ENCODE peak calls at places on chromosomes 6 and 20, in six cellular contexts. One of them, this sample, is unnamed.

GRCh38 chr20:10673831-10674683 is at the start of gene JAG1:
- DNase-seq in GM23248: peak
- DNase-seq in OCI-LY7: peak
- DNase-seq in neural progenitor cell: peak
- DNase-seq in PC-3: peak
- DNase-seq in hepatocyte: peak
- DNase-seq in this sample: peak

GRCh38 chr6:36544228-36544627 is 3.1 kb downstream of the STK38 start:
- DNase-seq in GM23248: peak
- DNase-seq in OCI-LY7: no peak
- DNase-seq in neural progenitor cell: no peak
- DNase-seq in PC-3: peak
- DNase-seq in hepatocyte: no peak
- DNase-seq in this sample: no peak

GRCh38 chr6:151434369-151434768 is 17.6 kb downstream of the RMND1 start:
- DNase-seq in GM23248: no peak
- DNase-seq in OCI-LY7: peak
- DNase-seq in neural progenitor cell: no peak
- DNase-seq in PC-3: no peak
- DNase-seq in hepatocyte: no peak
- DNase-seq in this sample: no peak

GRCh38 chr20:41887500-41887899 is 269.3 kb upstream of the CHD6 start:
- DNase-seq in GM23248: no peak
- DNase-seq in OCI-LY7: no peak
- DNase-seq in neural progenitor cell: no peak
- DNase-seq in PC-3: no peak
- DNase-seq in hepatocyte: no peak
- DNase-seq in this sample: no peak

GRCh38 chr20:56809668-56810067 is 180.6 kb downstream of the TFAP2C start:
- DNase-seq in GM23248: no peak
- DNase-seq in OCI-LY7: no peak
- DNase-seq in neural progenitor cell: no peak
- DNase-seq in PC-3: no peak
- DNase-seq in hepatocyte: no peak
- DNase-seq in this sample: no peak

GRCh38 chr20:5862703-5863039 is 87.7 kb downstream of the TRMT6 start:
- DNase-seq in GM23248: peak
- DNase-seq in OCI-LY7: no peak
- DNase-seq in neural progenitor cell: no peak
- DNase-seq in PC-3: no peak
- DNase-seq in hepatocyte: no peak
- DNase-seq in this sample: no peak

GRCh38 chr20:46057856-46058655 is 29.0 kb downstream of the SLC12A5 start:
- DNase-seq in GM23248: peak
- DNase-seq in OCI-LY7: no peak
- DNase-seq in neural progenitor cell: peak
- DNase-seq in PC-3: no peak
- DNase-seq in hepatocyte: peak
- DNase-seq in this sample: no peak

GRCh38 chr20:17227669-17228623 is 1.1 kb downstream of the PCSK2 start:
- DNase-seq in GM23248: peak
- DNase-seq in OCI-LY7: no peak
- DNase-seq in neural progenitor cell: peak
- DNase-seq in PC-3: no peak
- DNase-seq in hepatocyte: peak
- DNase-seq in this sample: no peak

GRCh38 chr6:129047834-129048233 is 164.9 kb downstream of the LAMA2 start:
- DNase-seq in GM23248: no peak
- DNase-seq in OCI-LY7: no peak
- DNase-seq in neural progenitor cell: no peak
- DNase-seq in PC-3: no peak
- DNase-seq in hepatocyte: no peak
- DNase-seq in this sample: no peak

GRCh38 chr6:147378819-147379218 is 129.7 kb upstream of the SAMD5 start:
- DNase-seq in GM23248: no peak
- DNase-seq in OCI-LY7: no peak
- DNase-seq in neural progenitor cell: no peak
- DNase-seq in PC-3: no peak
- DNase-seq in hepatocyte: no peak
- DNase-seq in this sample: no peak

GRCh38 chr6:159838020-159838744 is 38.1 kb downstream of the PNLDC1 start:
- DNase-seq in GM23248: no peak
- DNase-seq in OCI-LY7: no peak
- DNase-seq in neural progenitor cell: no peak
- DNase-seq in PC-3: no peak
- DNase-seq in hepatocyte: no peak
- DNase-seq in this sample: no peak

GRCh38 chr6:13447949-13448724 is 39.3 kb downstream of the GFOD1 start:
- DNase-seq in GM23248: no peak
- DNase-seq in OCI-LY7: no peak
- DNase-seq in neural progenitor cell: no peak
- DNase-seq in PC-3: no peak
- DNase-seq in hepatocyte: no peak
- DNase-seq in this sample: no peak

GRCh38 chr6:123803862-123804681 is at the start of gene NKAIN2:
- DNase-seq in GM23248: no peak
- DNase-seq in OCI-LY7: no peak
- DNase-seq in neural progenitor cell: peak
- DNase-seq in PC-3: no peak
- DNase-seq in hepatocyte: peak
- DNase-seq in this sample: no peak

GRCh38 chr20:41408986-41409385 is 42.4 kb upstream of the EMILIN3 start:
- DNase-seq in GM23248: no peak
- DNase-seq in OCI-LY7: no peak
- DNase-seq in neural progenitor cell: no peak
- DNase-seq in PC-3: no peak
- DNase-seq in hepatocyte: no peak
- DNase-seq in this sample: no peak

GRCh38 chr6:41683460-41684310 is 45.4 kb downstream of the MDFI start:
- DNase-seq in GM23248: peak
- DNase-seq in OCI-LY7: peak
- DNase-seq in neural progenitor cell: peak
- DNase-seq in PC-3: peak
- DNase-seq in hepatocyte: peak
- DNase-seq in this sample: no peak

GRCh38 chr6:73024598-73024997 is 200.7 kb downstream of the KHDC1L start:
- DNase-seq in GM23248: peak
- DNase-seq in OCI-LY7: no peak
- DNase-seq in neural progenitor cell: no peak
- DNase-seq in PC-3: peak
- DNase-seq in hepatocyte: no peak
- DNase-seq in this sample: no peak

GRCh38 chr6:100617633-100618348 is 153.1 kb upstream of the SIM1 start:
- DNase-seq in GM23248: peak
- DNase-seq in OCI-LY7: no peak
- DNase-seq in neural progenitor cell: no peak
- DNase-seq in PC-3: peak
- DNase-seq in hepatocyte: no peak
- DNase-seq in this sample: no peak

GRCh38 chr6:82589509-82590206 is 226.0 kb downstream of the TPBG start:
- DNase-seq in GM23248: peak
- DNase-seq in OCI-LY7: peak
- DNase-seq in neural progenitor cell: peak
- DNase-seq in PC-3: peak
- DNase-seq in hepatocyte: peak
- DNase-seq in this sample: peak

GRCh38 chr6:161393839-161394364 is 120.0 kb upstream of the AGPAT4 start:
- DNase-seq in GM23248: peak
- DNase-seq in OCI-LY7: peak
- DNase-seq in neural progenitor cell: peak
- DNase-seq in PC-3: peak
- DNase-seq in hepatocyte: peak
- DNase-seq in this sample: peak

GRCh38 chr6:34472425-34472824 is 6.5 kb downstream of the PACSIN1 start:
- DNase-seq in GM23248: no peak
- DNase-seq in OCI-LY7: no peak
- DNase-seq in neural progenitor cell: no peak
- DNase-seq in PC-3: no peak
- DNase-seq in hepatocyte: no peak
- DNase-seq in this sample: no peak

GRCh38 chr6:96522469-96523009 is 933 bp downstream of the UFL1 start:
- DNase-seq in GM23248: peak
- DNase-seq in OCI-LY7: peak
- DNase-seq in neural progenitor cell: no peak
- DNase-seq in PC-3: no peak
- DNase-seq in hepatocyte: peak
- DNase-seq in this sample: no peak

GRCh38 chr6:96521625-96522468 is at the start of gene UFL1:
- DNase-seq in GM23248: peak
- DNase-seq in OCI-LY7: peak
- DNase-seq in neural progenitor cell: peak
- DNase-seq in PC-3: peak
- DNase-seq in hepatocyte: peak
- DNase-seq in this sample: peak

GRCh38 chr6:96521267-96521624 is 360 bp upstream of the UFL1 start:
- DNase-seq in GM23248: no peak
- DNase-seq in OCI-LY7: no peak
- DNase-seq in neural progenitor cell: no peak
- DNase-seq in PC-3: no peak
- DNase-seq in hepatocyte: no peak
- DNase-seq in this sample: no peak

GRCh38 chr6:96520851-96521115 is 823 bp upstream of the UFL1 start:
- DNase-seq in GM23248: peak
- DNase-seq in OCI-LY7: peak
- DNase-seq in neural progenitor cell: no peak
- DNase-seq in PC-3: no peak
- DNase-seq in hepatocyte: peak
- DNase-seq in this sample: no peak

GRCh38 chr6:96520039-96520850 is 1.4 kb upstream of the UFL1 start:
- DNase-seq in GM23248: peak
- DNase-seq in OCI-LY7: no peak
- DNase-seq in neural progenitor cell: no peak
- DNase-seq in PC-3: peak
- DNase-seq in hepatocyte: peak
- DNase-seq in this sample: peak
- TF ChIP-seq EZH2phosphoT487 in GM23248: no peak
- TF ChIP-seq EZH2phosphoT487 in OCI-LY7: no peak
- TF ChIP-seq EZH2phosphoT487 in neural progenitor cell: no peak
- TF ChIP-seq EZH2phosphoT487 in PC-3: no peak
- TF ChIP-seq EZH2phosphoT487 in hepatocyte: no peak
- TF ChIP-seq EZH2phosphoT487 in this sample: no peak

DNA sequence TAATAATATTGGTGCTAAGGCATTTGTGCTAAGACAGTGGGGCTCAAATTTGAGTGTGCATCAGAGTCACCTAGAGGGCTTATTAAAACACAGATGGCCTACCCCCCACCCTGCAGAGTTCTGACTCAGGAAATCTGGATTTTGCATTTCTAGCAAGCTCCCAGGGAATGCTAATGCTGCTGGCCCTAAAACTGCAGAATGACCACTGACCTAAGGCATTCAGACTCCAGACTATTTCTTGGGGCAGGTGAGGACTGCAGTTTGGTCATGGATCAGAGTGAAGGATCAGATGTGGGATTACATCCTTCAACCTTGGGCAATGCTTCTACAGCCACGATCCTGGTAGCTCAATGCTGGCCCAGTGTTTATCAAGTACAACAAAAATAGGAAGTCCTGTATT is 610.1 kb upstream of the FLRT3 start:
- DNase-seq in GM23248: no peak
- DNase-seq in OCI-LY7: no peak
- DNase-seq in neural progenitor cell: no peak
- DNase-seq in PC-3: no peak
- DNase-seq in hepatocyte: no peak
- DNase-seq in this sample: no peak
- TF ChIP-seq EZH2phosphoT487 in GM23248: no peak
- TF ChIP-seq EZH2phosphoT487 in OCI-LY7: no peak
- TF ChIP-seq EZH2phosphoT487 in neural progenitor cell: no peak
- TF ChIP-seq EZH2phosphoT487 in PC-3: no peak
- TF ChIP-seq EZH2phosphoT487 in hepatocyte: no peak
- TF ChIP-seq EZH2phosphoT487 in this sample: no peak

GRCh38 chr6:88246654-88247053 is 80.5 kb upstream of the CNR1 start:
- DNase-seq in GM23248: no peak
- DNase-seq in OCI-LY7: no peak
- DNase-seq in neural progenitor cell: no peak
- DNase-seq in PC-3: no peak
- DNase-seq in hepatocyte: no peak
- DNase-seq in this sample: no peak

GRCh38 chr6:88248709-88249321 is 82.7 kb upstream of the CNR1 start:
- DNase-seq in GM23248: no peak
- DNase-seq in OCI-LY7: no peak
- DNase-seq in neural progenitor cell: no peak
- DNase-seq in PC-3: peak
- DNase-seq in hepatocyte: no peak
- DNase-seq in this sample: no peak

DNA sequence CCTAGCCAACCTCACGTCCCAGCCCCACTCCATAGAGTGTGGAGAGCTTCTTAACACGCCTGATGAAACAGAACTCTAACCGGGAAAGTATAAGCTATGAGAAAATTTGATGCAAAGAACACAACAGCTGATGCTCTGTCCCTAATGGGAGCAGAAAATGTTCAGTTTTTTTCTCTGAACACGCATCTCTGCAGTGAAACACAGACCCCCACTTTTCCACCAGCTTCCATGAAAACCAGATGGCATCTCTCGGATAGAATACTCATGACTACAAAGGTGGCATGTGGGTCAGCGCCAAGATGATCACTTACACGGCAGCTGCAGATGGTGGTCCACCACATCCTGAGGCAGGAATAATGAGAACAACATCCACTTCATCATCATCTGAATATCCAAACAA is 85.1 kb upstream of the CNR1 start:
- DNase-seq in GM23248: no peak
- DNase-seq in OCI-LY7: no peak
- DNase-seq in neural progenitor cell: no peak
- DNase-seq in PC-3: no peak
- DNase-seq in hepatocyte: no peak
- DNase-seq in this sample: no peak
- TF ChIP-seq EZH2phosphoT487 in GM23248: no peak
- TF ChIP-seq EZH2phosphoT487 in OCI-LY7: no peak
- TF ChIP-seq EZH2phosphoT487 in neural progenitor cell: no peak
- TF ChIP-seq EZH2phosphoT487 in PC-3: no peak
- TF ChIP-seq EZH2phosphoT487 in hepatocyte: no peak
- TF ChIP-seq EZH2phosphoT487 in this sample: no peak

DNA sequence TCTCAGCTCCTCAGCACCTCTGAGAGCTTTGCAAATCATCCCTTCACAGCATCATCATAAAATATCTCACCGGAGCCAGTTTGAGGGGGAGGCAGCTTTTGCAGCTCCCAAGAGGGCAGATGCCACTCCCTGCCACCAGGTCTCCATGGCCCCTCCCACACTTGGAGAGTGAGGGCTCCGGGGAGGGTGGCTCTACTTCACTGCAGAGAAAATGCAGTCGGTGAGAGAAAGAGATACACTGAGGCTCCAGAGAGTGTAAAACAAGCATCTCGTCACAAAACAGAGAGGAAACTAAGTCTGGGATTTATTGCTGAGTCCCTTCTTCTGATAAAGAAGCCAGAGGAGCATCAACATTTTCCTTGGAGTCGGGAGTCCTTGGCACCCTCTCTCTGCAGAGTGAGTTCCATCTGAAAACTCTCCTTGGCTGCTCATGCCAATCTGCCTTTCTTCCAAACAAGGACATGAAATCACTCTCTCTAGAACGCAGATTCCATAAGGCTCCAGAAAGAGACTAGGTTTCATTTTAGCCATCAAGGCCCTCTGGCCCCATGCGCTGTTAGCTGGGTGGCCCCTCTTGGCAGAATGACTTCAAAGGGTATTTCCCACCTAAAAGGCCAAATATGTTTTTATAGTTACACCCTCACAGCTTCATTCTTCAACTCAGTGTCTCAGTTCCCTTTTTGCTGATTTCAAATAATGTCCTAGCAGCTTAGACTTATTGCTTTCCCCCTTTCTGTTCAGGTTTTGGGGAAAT is 70.6 kb upstream of the F13A1 start:
- DNase-seq in GM23248: no peak
- DNase-seq in OCI-LY7: peak
- DNase-seq in neural progenitor cell: no peak
- DNase-seq in PC-3: no peak
- DNase-seq in hepatocyte: no peak
- DNase-seq in this sample: no peak
- TF ChIP-seq EZH2phosphoT487 in GM23248: no peak
- TF ChIP-seq EZH2phosphoT487 in OCI-LY7: no peak
- TF ChIP-seq EZH2phosphoT487 in neural progenitor cell: no peak
- TF ChIP-seq EZH2phosphoT487 in PC-3: no peak
- TF ChIP-seq EZH2phosphoT487 in hepatocyte: no peak
- TF ChIP-seq EZH2phosphoT487 in this sample: no peak